ENCODE peak calls at places on chromosomes 7 and 10, in six cellular contexts. One of them, this sample, is unnamed.
A peak's percentile ranks its signal among the peaks of the same experiment; 100 is the strongest.

GRCh38 chr7:157041004-157041403 is 30.5 kb upstream of the MNX1 start:
- DNase-seq in heart left ventricle: no peak
- DNase-seq in adrenal gland: no peak
- DNase-seq in uterus: no peak
- DNase-seq in ovary: no peak
- DNase-seq in NB4: no peak
- DNase-seq in this sample: no peak

GRCh38 chr10:92567952-92568600 is 5.8 kb downstream of the IDE start:
- DNase-seq in heart left ventricle: no peak
- DNase-seq in adrenal gland: no peak
- DNase-seq in uterus: no peak
- DNase-seq in ovary: no peak
- DNase-seq in NB4: peak; percentile 36
- DNase-seq in this sample: no peak

GRCh38 chr7:69695998-69696657 is 97.9 kb downstream of the AUTS2 start:
- DNase-seq in heart left ventricle: no peak
- DNase-seq in adrenal gland: no peak
- DNase-seq in uterus: no peak
- DNase-seq in ovary: no peak
- DNase-seq in NB4: peak; percentile 84
- DNase-seq in this sample: no peak

GRCh38 chr7:72268090-72268489 is 144.0 kb downstream of the CALN1 start:
- DNase-seq in heart left ventricle: no peak
- DNase-seq in adrenal gland: no peak
- DNase-seq in uterus: no peak
- DNase-seq in ovary: no peak
- DNase-seq in NB4: no peak
- DNase-seq in this sample: no peak

GRCh38 chr10:12902135-12902572 is 99.4 kb downstream of the CCDC3 start:
- DNase-seq in heart left ventricle: no peak
- DNase-seq in adrenal gland: peak; percentile 50
- DNase-seq in uterus: peak; percentile 50
- DNase-seq in ovary: peak; percentile 62
- DNase-seq in NB4: peak; percentile 56
- DNase-seq in this sample: peak; percentile 37

GRCh38 chr10:103745264-103746247 is 109.8 kb downstream of the SH3PXD2A start:
- DNase-seq in heart left ventricle: peak; percentile 74
- DNase-seq in adrenal gland: no peak
- DNase-seq in uterus: no peak
- DNase-seq in ovary: no peak
- DNase-seq in NB4: peak; percentile 84
- DNase-seq in this sample: peak; percentile 28

GRCh38 chr10:92440578-92440977 is 133.3 kb downstream of the IDE start:
- DNase-seq in heart left ventricle: no peak
- DNase-seq in adrenal gland: no peak
- DNase-seq in uterus: no peak
- DNase-seq in ovary: no peak
- DNase-seq in NB4: no peak
- DNase-seq in this sample: no peak

GRCh38 chr10:24849537-24850299 is 102.7 kb downstream of the PRTFDC1 start:
- DNase-seq in heart left ventricle: no peak
- DNase-seq in adrenal gland: no peak
- DNase-seq in uterus: no peak
- DNase-seq in ovary: no peak
- DNase-seq in NB4: no peak
- DNase-seq in this sample: no peak

GRCh38 chr10:7525314-7526016 is 114.6 kb upstream of the SFMBT2 start:
- DNase-seq in heart left ventricle: peak; percentile 43
- DNase-seq in adrenal gland: peak; percentile 59
- DNase-seq in uterus: peak; percentile 53
- DNase-seq in ovary: peak; percentile 52
- DNase-seq in NB4: peak; percentile 65
- DNase-seq in this sample: peak; percentile 63

GRCh38 chr10:124551755-124552154 is 90.1 kb downstream of the LHPP start:
- DNase-seq in heart left ventricle: no peak
- DNase-seq in adrenal gland: no peak
- DNase-seq in uterus: no peak
- DNase-seq in ovary: no peak
- DNase-seq in NB4: no peak
- DNase-seq in this sample: no peak

GRCh38 chr7:74334026-74334425 is 44.8 kb downstream of the CLIP2 start:
- DNase-seq in heart left ventricle: peak; percentile 41
- DNase-seq in adrenal gland: no peak
- DNase-seq in uterus: no peak
- DNase-seq in ovary: no peak
- DNase-seq in NB4: no peak
- DNase-seq in this sample: no peak

GRCh38 chr7:158185653-158186052 is 402.0 kb downstream of the PTPRN2 start:
- DNase-seq in heart left ventricle: no peak
- DNase-seq in adrenal gland: no peak
- DNase-seq in uterus: no peak
- DNase-seq in ovary: no peak
- DNase-seq in NB4: no peak
- DNase-seq in this sample: no peak

GRCh38 chr7:118288098-118288497 is 63.6 kb downstream of the ANKRD7 start:
- DNase-seq in heart left ventricle: no peak
- DNase-seq in adrenal gland: no peak
- DNase-seq in uterus: no peak
- DNase-seq in ovary: no peak
- DNase-seq in NB4: peak; percentile 90
- DNase-seq in this sample: no peak

GRCh38 chr7:10889266-10889898 is 84.3 kb upstream of the PHF14 start:
- DNase-seq in heart left ventricle: no peak
- DNase-seq in adrenal gland: peak; percentile 51
- DNase-seq in uterus: no peak
- DNase-seq in ovary: no peak
- DNase-seq in NB4: peak; percentile 78
- DNase-seq in this sample: peak; percentile 20

GRCh38 chr10:101563497-101564040 is 24.5 kb downstream of the POLL start:
- DNase-seq in heart left ventricle: no peak
- DNase-seq in adrenal gland: no peak
- DNase-seq in uterus: peak; percentile 1
- DNase-seq in ovary: no peak
- DNase-seq in NB4: no peak
- DNase-seq in this sample: no peak

GRCh38 chr7:121832347-121832746 is 40.6 kb upstream of the PTPRZ1 start:
- DNase-seq in heart left ventricle: no peak
- DNase-seq in adrenal gland: peak; percentile 22
- DNase-seq in uterus: no peak
- DNase-seq in ovary: no peak
- DNase-seq in NB4: no peak
- DNase-seq in this sample: no peak

GRCh38 chr10:44862917-44863316 is 48.2 kb upstream of the TMEM72 start:
- DNase-seq in heart left ventricle: no peak
- DNase-seq in adrenal gland: no peak
- DNase-seq in uterus: no peak
- DNase-seq in ovary: no peak
- DNase-seq in NB4: no peak
- DNase-seq in this sample: no peak

GRCh38 chr10:58813573-58813972 is 300.9 kb downstream of the BICC1 start:
- DNase-seq in heart left ventricle: no peak
- DNase-seq in adrenal gland: peak; percentile 36
- DNase-seq in uterus: no peak
- DNase-seq in ovary: no peak
- DNase-seq in NB4: no peak
- DNase-seq in this sample: no peak

DNA sequence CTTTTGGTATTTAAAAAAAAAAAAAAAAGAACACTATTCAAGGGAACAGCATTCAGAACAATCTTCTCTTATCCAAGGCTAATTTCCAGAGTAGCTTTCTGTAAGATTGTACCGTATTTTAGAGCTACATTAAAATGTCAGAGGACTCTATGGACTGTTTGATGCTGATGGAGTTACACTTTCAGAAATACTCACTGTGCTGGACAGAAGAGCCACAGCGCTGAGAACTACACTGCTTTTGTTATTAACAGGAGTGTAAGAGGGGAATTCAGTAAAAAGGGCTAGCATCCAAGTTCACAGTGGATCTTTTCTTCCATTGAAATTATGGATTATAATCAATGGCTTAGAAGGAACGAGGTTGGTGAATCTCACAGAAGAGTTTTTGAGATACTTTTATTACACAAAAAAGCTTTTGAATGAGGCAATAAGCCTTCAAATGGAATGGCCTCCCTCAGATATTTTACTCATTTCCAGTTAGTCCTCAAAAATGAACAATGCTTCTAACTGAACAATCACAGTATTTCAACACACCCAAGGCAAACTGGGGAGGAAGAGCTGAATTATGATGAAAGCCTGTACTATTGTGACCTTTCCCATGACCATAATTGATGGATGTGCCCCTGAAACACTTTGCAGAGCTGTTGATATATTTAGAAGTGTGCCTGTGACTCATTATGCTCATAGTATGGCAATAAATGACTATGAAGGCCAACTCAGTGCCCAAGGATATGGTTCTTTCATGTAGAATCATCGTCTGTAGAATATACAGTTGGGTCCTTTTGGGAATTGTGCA is 247.9 kb downstream of the AHR start:
- DNase-seq in heart left ventricle: no peak
- DNase-seq in adrenal gland: peak; percentile 23
- DNase-seq in uterus: no peak
- DNase-seq in ovary: no peak
- DNase-seq in NB4: peak; percentile 54
- DNase-seq in this sample: no peak
- TF ChIP-seq POLR2A in heart left ventricle: no peak
- TF ChIP-seq POLR2A in adrenal gland: no peak
- TF ChIP-seq POLR2A in uterus: no peak
- TF ChIP-seq POLR2A in ovary: no peak
- TF ChIP-seq POLR2A in NB4: no peak
- TF ChIP-seq POLR2A in this sample: no peak

GRCh38 chr7:100678291-100678984 is 4.9 kb downstream of the GNB2 start:
- DNase-seq in heart left ventricle: no peak
- DNase-seq in adrenal gland: peak; percentile 30
- DNase-seq in uterus: no peak
- DNase-seq in ovary: peak; percentile 25
- DNase-seq in NB4: peak; percentile 42
- DNase-seq in this sample: peak; percentile 8
- TF ChIP-seq POLR2A in heart left ventricle: no peak
- TF ChIP-seq POLR2A in adrenal gland: no peak
- TF ChIP-seq POLR2A in uterus: no peak
- TF ChIP-seq POLR2A in ovary: no peak
- TF ChIP-seq POLR2A in NB4: peak; percentile 5
- TF ChIP-seq POLR2A in this sample: no peak

GRCh38 chr10:86755454-86755739 is 1.0 kb upstream of the BMPR1A start:
- DNase-seq in heart left ventricle: no peak
- DNase-seq in adrenal gland: no peak
- DNase-seq in uterus: no peak
- DNase-seq in ovary: no peak
- DNase-seq in NB4: no peak
- DNase-seq in this sample: no peak

GRCh38 chr10:86757110-86757790 is 831 bp downstream of the BMPR1A start:
- DNase-seq in heart left ventricle: peak; percentile 55
- DNase-seq in adrenal gland: peak; percentile 47
- DNase-seq in uterus: peak; percentile 60
- DNase-seq in ovary: peak; percentile 57
- DNase-seq in NB4: peak; percentile 58
- DNase-seq in this sample: peak; percentile 46

GRCh38 chr10:86758231-86759072 is 2.0 kb downstream of the BMPR1A start:
- DNase-seq in heart left ventricle: no peak
- DNase-seq in adrenal gland: no peak
- DNase-seq in uterus: no peak
- DNase-seq in ovary: no peak
- DNase-seq in NB4: peak; percentile 31
- DNase-seq in this sample: no peak

GRCh38 chr10:86755740-86756510 is 494 bp upstream of the BMPR1A start:
- DNase-seq in heart left ventricle: peak; percentile 91
- DNase-seq in adrenal gland: peak; percentile 95
- DNase-seq in uterus: peak; percentile 94
- DNase-seq in ovary: peak; percentile 71
- DNase-seq in NB4: peak; percentile 94
- DNase-seq in this sample: peak; percentile 93

DNA sequence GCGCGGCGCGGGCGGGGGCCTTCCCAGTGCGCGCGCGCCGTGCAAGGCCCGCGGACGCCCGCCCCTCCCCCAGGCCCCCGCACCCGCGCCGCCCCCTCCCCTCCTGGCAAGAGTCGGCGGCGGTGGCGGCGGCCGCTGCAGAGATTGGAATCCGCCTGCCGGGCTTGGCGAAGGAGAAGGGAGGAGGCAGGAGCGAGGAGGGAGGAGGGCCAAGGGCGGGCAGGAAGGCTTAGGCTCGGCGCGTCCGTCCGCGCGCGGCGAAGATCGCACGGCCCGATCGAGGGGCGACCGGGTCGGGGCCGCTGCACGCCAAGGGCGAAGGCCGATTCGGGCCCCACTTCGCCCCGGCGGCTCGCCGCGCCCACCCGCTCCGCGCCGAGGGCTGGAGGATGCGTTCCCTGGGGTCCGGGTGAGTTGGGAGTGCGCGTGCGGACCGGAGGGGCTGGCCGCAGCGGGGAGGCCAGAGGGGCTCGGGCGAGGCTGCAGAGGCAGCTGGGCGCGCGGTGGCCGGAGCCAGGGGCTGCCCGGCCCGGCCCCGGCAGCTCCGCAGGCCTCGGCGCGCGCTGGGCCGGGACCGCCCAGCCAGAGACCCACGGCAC is at the start of gene BMPR1A:
- DNase-seq in heart left ventricle: no peak
- DNase-seq in adrenal gland: peak; percentile 88
- DNase-seq in uterus: no peak
- DNase-seq in ovary: peak; percentile 91
- DNase-seq in NB4: no peak
- DNase-seq in this sample: no peak
- TF ChIP-seq POLR2A in heart left ventricle: no peak
- TF ChIP-seq POLR2A in adrenal gland: no peak
- TF ChIP-seq POLR2A in uterus: no peak
- TF ChIP-seq POLR2A in ovary: no peak
- TF ChIP-seq POLR2A in NB4: no peak
- TF ChIP-seq POLR2A in this sample: no peak

GRCh38 chr10:29535012-29535777 is 99.6 kb downstream of the SVIL start:
- DNase-seq in heart left ventricle: no peak
- DNase-seq in adrenal gland: peak; percentile 64
- DNase-seq in uterus: peak; percentile 66
- DNase-seq in ovary: peak; percentile 39
- DNase-seq in NB4: peak; percentile 4
- DNase-seq in this sample: peak; percentile 79
- TF ChIP-seq POLR2A in heart left ventricle: no peak
- TF ChIP-seq POLR2A in adrenal gland: peak; percentile 31
- TF ChIP-seq POLR2A in uterus: no peak
- TF ChIP-seq POLR2A in ovary: no peak
- TF ChIP-seq POLR2A in NB4: no peak
- TF ChIP-seq POLR2A in this sample: no peak

DNA sequence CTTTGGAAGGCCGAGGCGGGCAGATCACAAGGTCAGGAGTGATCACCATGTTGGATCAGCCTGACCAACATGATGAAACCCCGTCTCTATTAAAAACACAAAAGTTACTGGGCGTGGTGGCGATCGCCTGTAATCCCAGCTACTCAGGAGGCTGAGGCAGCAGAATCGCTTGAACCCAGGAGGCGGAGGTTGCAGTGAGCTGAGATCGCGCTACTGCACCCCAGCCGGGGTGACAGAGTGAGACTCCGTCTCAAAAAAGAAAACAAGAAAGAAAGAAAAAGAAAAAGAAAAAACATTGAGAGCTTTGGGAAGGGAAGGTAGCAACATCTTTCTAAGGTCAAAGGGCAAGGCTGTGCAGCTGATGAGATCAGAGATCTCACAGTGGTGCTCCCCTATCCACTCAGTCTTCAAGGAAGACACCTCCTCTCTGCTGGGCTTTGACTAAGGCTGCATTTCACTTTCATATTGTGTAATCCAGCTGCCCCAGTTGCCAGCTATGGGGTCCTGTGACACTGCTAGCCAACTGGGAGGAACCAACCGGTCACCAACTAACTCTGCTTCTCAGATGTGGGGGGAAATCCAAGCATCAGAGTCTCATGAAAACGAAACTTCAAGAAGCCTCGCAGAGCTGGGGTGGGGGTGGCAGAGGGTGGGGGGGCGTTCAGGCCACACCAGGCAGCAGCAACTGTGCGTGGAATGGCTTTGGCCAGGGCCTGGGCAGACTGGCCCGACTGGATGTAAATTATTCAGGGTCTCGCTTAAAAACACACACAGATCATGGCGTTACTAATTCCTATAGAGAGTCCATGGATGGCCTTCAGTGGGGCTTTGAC is 1.5 kb downstream of the IL15RA start:
- DNase-seq in heart left ventricle: no peak
- DNase-seq in adrenal gland: peak; percentile 32
- DNase-seq in uterus: peak; percentile 71
- DNase-seq in ovary: no peak
- DNase-seq in NB4: peak; percentile 80
- DNase-seq in this sample: peak; percentile 66
- TF ChIP-seq POLR2A in heart left ventricle: no peak
- TF ChIP-seq POLR2A in adrenal gland: no peak
- TF ChIP-seq POLR2A in uterus: no peak
- TF ChIP-seq POLR2A in ovary: no peak
- TF ChIP-seq POLR2A in NB4: no peak
- TF ChIP-seq POLR2A in this sample: no peak

This sample was measured in transverse colon.